ENCODE peak calls at places on chromosomes 2 and 18, in nine cellular contexts. T, L, H, Y, Q, M, B, G and N are unnamed samples.
A peak's percentile ranks its signal among the peaks of the same experiment; 100 is the strongest.

GRCh38 chr2:108449410-108450200 is 599 bp downstream of the GCC2 start:
- DNase-seq in B (no peak), Y (no peak), G (no peak), H (peak; percentile 20), M (no peak), T (no peak), Q (peak; percentile 37), L (peak; percentile 26), N (no peak)

GRCh38 chr18:59502222-59502898 is 143.3 kb upstream of the LMAN1 start:
- DNase-seq in H (no peak), M (no peak), L (peak; percentile 87), Q (peak; percentile 97), G (peak; percentile 5), T (no peak), B (no peak), Y (no peak), N (peak; percentile 77)

GRCh38 chr2:222655406-222655747 is 515 bp downstream of the FARSB start:
- DNase-seq in L (peak; percentile 39), T (no peak), Y (no peak), H (no peak), G (no peak), B (no peak), M (no peak), Q (peak; percentile 19), N (no peak)

GRCh38 chr2:13884271-13884976 is 748.1 kb upstream of the LRATD1 start:
- DNase-seq in G (no peak), L (peak; percentile 15), T (no peak), Q (peak; percentile 2), H (no peak), Y (no peak), B (no peak), M (no peak), N (no peak)

GRCh38 chr2:208077286-208077685 is 47.0 kb downstream of the CRYGD start:
- DNase-seq in H (no peak), M (no peak), B (no peak), Y (no peak), L (peak; percentile 18), T (no peak), G (no peak), Q (no peak), N (peak; percentile 36)

GRCh38 chr2:13578547-13578946 is 861.8 kb downstream of the TRIB2 start:
- DNase-seq in T (no peak), G (no peak), H (no peak), B (no peak), Y (no peak), L (no peak), Q (no peak), M (no peak), N (no peak)

GRCh38 chr18:42792731-42793130 is 322.8 kb downstream of the RIT2 start:
- DNase-seq in Y (no peak), T (no peak), L (peak; percentile 12), G (no peak), Q (no peak), B (no peak), M (no peak), H (no peak), N (no peak)

GRCh38 chr2:179422037-179422643 is 157.5 kb upstream of the SESTD1 start:
- DNase-seq in B (no peak), L (peak; percentile 84), G (no peak), T (peak; percentile 69), Q (peak; percentile 81), Y (peak; percentile 73), M (peak; percentile 11), H (no peak), N (peak; percentile 36)

GRCh38 chr2:170533156-170533555 is 182.0 kb upstream of the SP5 start:
- DNase-seq in B (no peak), Q (no peak), T (no peak), H (no peak), Y (no peak), L (no peak), M (no peak), G (no peak), N (no peak)

GRCh38 chr18:11808001-11808855 is 43.0 kb upstream of the CHMP1B start:
- DNase-seq in H (no peak), Q (peak; percentile 84), B (no peak), M (no peak), G (no peak), T (no peak), L (peak; percentile 62), Y (no peak), N (no peak)

GRCh38 chr2:62461707-62462106 is 44.3 kb downstream of the TMEM17 start:
- DNase-seq in Y (no peak), L (peak; percentile 22), H (no peak), Q (no peak), G (no peak), T (no peak), B (no peak), M (no peak), N (no peak)

GRCh38 chr2:217064234-217065103 is 204.6 kb upstream of the TNP1 start:
- DNase-seq in H (no peak), G (no peak), T (peak; percentile 50), Y (no peak), L (peak; percentile 90), Q (peak; percentile 51), B (no peak), M (no peak), N (no peak)

GRCh38 chr2:37318401-37318800 is 6.2 kb downstream of the PRKD3 start:
- DNase-seq in Q (peak; percentile 89), Y (no peak), G (no peak), B (no peak), M (no peak), T (no peak), H (no peak), L (peak; percentile 57), N (peak; percentile 46)

GRCh38 chr2:60351802-60352201 is 201.7 kb downstream of the BCL11A start:
- DNase-seq in Q (no peak), Y (no peak), H (no peak), M (no peak), L (no peak), G (peak; percentile 59), B (no peak), T (no peak), N (no peak)

GRCh38 chr2:235570966-235571692 is 77.3 kb downstream of the AGAP1 start:
- DNase-seq in B (no peak), Y (no peak), M (no peak), Q (no peak), H (no peak), T (no peak), G (no peak), L (no peak), N (no peak)

GRCh38 chr2:231125272-231125671 is 430 bp upstream of the HTR2B start:
- DNase-seq in G (no peak), B (no peak), T (no peak), Y (no peak), M (no peak), Q (no peak), L (no peak), H (no peak), N (no peak)

GRCh38 chr2:231126123-231126522 is 1.3 kb upstream of the HTR2B start:
- DNase-seq in Y (no peak), G (peak; percentile 31), B (no peak), M (no peak), H (no peak), L (no peak), T (no peak), Q (no peak), N (no peak)

GRCh38 chr2:231127480-231127879 is 2.6 kb upstream of the HTR2B start:
- DNase-seq in H (no peak), B (no peak), G (no peak), M (no peak), Q (no peak), Y (no peak), T (no peak), L (no peak), N (no peak)

GRCh38 chr2:231124833-231125232 is at the start of gene HTR2B:
- DNase-seq in G (no peak), Q (peak; percentile 67), H (no peak), T (no peak), Y (no peak), B (no peak), M (no peak), L (peak; percentile 44), N (no peak)

GRCh38 chr2:231123362-231123898 is 1.4 kb downstream of the HTR2B start:
- DNase-seq in H (no peak), M (no peak), B (no peak), Y (no peak), G (no peak), Q (peak; percentile 61), T (no peak), L (peak; percentile 70), N (no peak)
- H3K4me3 ChIP-seq in H (no peak overlapping the region), M (peak overlapping the region; percentile 39), B (no peak overlapping the region), Y (peak overlapping the region; percentile 24), G (peak overlapping the region; percentile 18), Q (peak overlapping the region; percentile 58), T (peak overlapping the region; percentile 25), L (no peak overlapping the region), N (no peak overlapping the region)

DNA sequence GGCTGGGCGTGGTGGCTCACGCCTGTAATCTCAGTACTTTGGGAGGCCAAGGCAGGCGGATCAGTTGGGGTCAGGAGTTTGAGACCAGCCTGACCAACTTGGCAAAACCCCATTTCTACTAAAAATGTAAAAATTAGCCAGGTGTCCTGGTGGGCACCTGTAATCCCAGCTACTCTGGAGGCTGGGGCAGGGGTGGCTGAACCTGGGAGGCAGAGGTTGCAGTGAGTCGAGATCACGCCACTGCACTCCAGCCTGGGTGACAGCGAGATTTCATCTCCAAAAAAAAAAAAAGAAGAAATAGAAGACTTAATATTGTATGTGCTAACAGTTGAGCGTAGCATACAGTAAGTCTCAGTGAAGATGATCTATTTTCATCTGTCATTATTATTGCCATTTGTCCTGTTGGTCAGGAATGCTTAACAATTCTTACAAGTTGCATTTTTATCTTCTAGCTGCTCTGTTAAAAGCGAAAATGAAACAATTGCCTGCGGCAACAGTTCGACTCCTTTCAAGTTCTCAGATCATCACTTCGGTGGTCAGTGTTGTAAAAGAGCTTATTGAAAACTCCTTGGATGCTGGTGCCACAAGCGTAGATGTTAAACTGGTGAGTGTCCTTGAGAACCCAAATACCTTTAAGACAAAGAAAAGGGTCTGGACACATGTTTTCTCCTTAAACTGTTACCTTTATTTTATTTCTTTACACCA is 7.2 kb downstream of the PMS1 start:
- DNase-seq in Q (no peak), M (no peak), G (no peak), H (no peak), L (no peak), B (no peak), T (no peak), Y (no peak), N (no peak)
- H3K4me3 ChIP-seq in Q (no peak overlapping the region), M (no peak overlapping the region), G (no peak overlapping the region), H (no peak overlapping the region), L (no peak overlapping the region), B (no peak overlapping the region), T (no peak overlapping the region), Y (no peak overlapping the region), N (no peak overlapping the region)

DNA sequence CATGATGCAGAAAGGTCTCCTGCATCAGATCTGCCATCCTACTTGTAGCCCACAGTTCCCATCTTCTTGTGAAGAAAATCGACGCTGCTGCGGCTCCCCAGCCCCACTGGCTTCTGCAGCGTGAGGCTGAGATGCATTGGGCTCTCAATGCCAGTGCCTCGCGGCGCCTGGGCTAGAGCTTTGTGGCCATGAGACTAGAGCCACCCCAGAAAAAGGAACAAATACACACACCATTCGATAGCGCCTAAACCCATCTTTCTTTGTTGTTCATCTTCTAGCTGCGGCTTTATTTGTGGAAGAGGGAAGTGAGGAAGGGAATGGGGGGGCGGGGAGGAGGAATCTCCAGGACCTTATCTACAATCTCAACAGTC is 2.7 kb downstream of the NOL4 start:
- DNase-seq in B (no peak), G (peak; percentile 27), H (no peak), T (no peak), Q (no peak), L (no peak), Y (no peak), M (no peak), N (no peak)
- H3K4me3 ChIP-seq in B (no peak overlapping the region), G (peak overlapping the region; percentile 39), H (no peak overlapping the region), T (peak overlapping the region; percentile 23), Q (peak overlapping the region; percentile 49), L (no peak overlapping the region), Y (peak overlapping the region; percentile 44), M (peak overlapping the region; percentile 77), N (no peak overlapping the region)

GRCh38 chr2:230904856-230905447 is 20.1 kb downstream of the GPR55 start:
- DNase-seq in Y (no peak), Q (no peak), G (no peak), M (no peak), L (no peak), T (no peak), B (no peak), H (no peak), N (no peak)
- H3K4me3 ChIP-seq in Y (no peak overlapping the region), Q (no peak overlapping the region), G (no peak overlapping the region), M (no peak overlapping the region), L (no peak overlapping the region), T (no peak overlapping the region), B (no peak overlapping the region), H (no peak overlapping the region), N (no peak overlapping the region)